ENCODE peak calls at places on chromosome 12, in ten cellular contexts. M is stimulated activated CD4-positive, alpha-beta T cell treated with anti-CD3 and anti-CD28 coated beads, TNF-alpha, amount 100 ng/mL, for 1 hour; C is AG10803; N is activated naive CD8-positive, alpha-beta T cell treated with anti-CD3 and anti-CD28 coated beads, Interleukin-2, amount 50 U/mL, for 24 hours; X is upper lobe of right lung; F is NCI-H146; T is foreskin fibroblast; E is iPS DF 6.9; J is GM20000; Q is prostate gland. W is an unnamed sample.

GRCh38 chr12:91109148-91109564 is 2.1 kb downstream of the LUM start:
- DNase-seq in M (no peak), C (peak), N (peak), X (peak), F (peak), T (no peak), E (peak), J (peak), Q (peak), W (peak)

GRCh38 chr12:108333898-108334699 is 5.0 kb downstream of the CMKLR1 start:
- DNase-seq in M (no peak), C (peak), N (no peak), X (no peak), F (no peak), T (peak), E (no peak), J (peak), Q (no peak), W (no peak)

GRCh38 chr12:111766608-111767361 is at the start of gene ALDH2:
- DNase-seq in M (no peak), C (peak), N (peak), X (peak), F (peak), T (peak), E (peak), J (peak), Q (peak), W (no peak)

GRCh38 chr12:85278598-85279448 is 1.2 kb upstream of the ALX1 start:
- DNase-seq in M (no peak), C (no peak), N (no peak), X (no peak), F (no peak), T (no peak), E (no peak), J (no peak), Q (no peak), W (no peak)

GRCh38 chr12:69036999-69037398 is 104.0 kb upstream of the CPM start:
- DNase-seq in M (no peak), C (no peak), N (no peak), X (no peak), F (no peak), T (no peak), E (no peak), J (no peak), Q (no peak), W (no peak)

GRCh38 chr12:19014243-19014642 is 115.3 kb upstream of the PLEKHA5 start:
- DNase-seq in M (no peak), C (peak), N (no peak), X (no peak), F (no peak), T (peak), E (no peak), J (no peak), Q (no peak), W (no peak)

GRCh38 chr12:47988073-47989022 is 15.9 kb downstream of the COL2A1 start:
- DNase-seq in M (no peak), C (peak), N (no peak), X (no peak), F (peak), T (no peak), E (no peak), J (no peak), Q (no peak), W (no peak)

GRCh38 chr12:68899251-68899771 is 33.7 kb downstream of the CPM start:
- DNase-seq in M (no peak), C (peak), N (no peak), X (peak), F (no peak), T (peak), E (no peak), J (no peak), Q (peak), W (peak)

GRCh38 chr12:30694412-30694955 is 1.2 kb downstream of the IPO8 start:
- DNase-seq in M (no peak), C (no peak), N (no peak), X (no peak), F (peak), T (no peak), E (no peak), J (peak), Q (no peak), W (no peak)

GRCh38 chr12:121992059-121992879 is 29.4 kb upstream of the BCL7A start:
- DNase-seq in M (no peak), C (peak), N (peak), X (peak), F (no peak), T (peak), E (no peak), J (peak), Q (peak), W (no peak)

GRCh38 chr12:6112004-6112403 is 12.5 kb downstream of the VWF start:
- DNase-seq in M (no peak), C (no peak), N (no peak), X (no peak), F (no peak), T (no peak), E (no peak), J (no peak), Q (no peak), W (peak)